ENCODE peak calls at places on chromosomes 3 and 15, in nine cellular contexts. B is AG04450, V is AG04449, A is GM12865, Z is esophagus squamous epithelium, H is fibroblast of lung, Y is breast epithelium, D is epithelial cell of esophagus, N is lower leg skin. M is an unnamed sample.
A peak's percentile ranks its signal among the peaks of the same experiment; 100 is the strongest.

GRCh38 chr3:10343526-10343925 is 22.6 kb upstream of the SEC13 start:
- DNase-seq in B (no peak), H (no peak), N (no peak), A (no peak), Y (no peak), V (no peak), Z (no peak), D (no peak), M (no peak)

GRCh38 chr3:9293066-9293465 is 43.6 kb upstream of the SRGAP3 start:
- DNase-seq in D (no peak), N (no peak), Y (no peak), B (no peak), H (no peak), Z (no peak), V (no peak), A (no peak), M (no peak)

GRCh38 chr15:98853161-98853560 is 154.4 kb downstream of the PGPEP1L start:
- DNase-seq in B (peak; percentile 81), Z (peak; percentile 24), N (peak; percentile 93), Y (peak; percentile 85), H (peak; percentile 94), A (peak; percentile 89), V (no peak), D (peak; percentile 91), M (peak; percentile 81)

GRCh38 chr3:171741377-171741776 is 68.9 kb downstream of the PLD1 start:
- DNase-seq in D (no peak), Y (no peak), H (no peak), Z (no peak), V (no peak), B (no peak), N (no peak), A (no peak), M (no peak)

GRCh38 chr3:193656445-193656844 is 63.4 kb downstream of the OPA1 start:
- DNase-seq in H (no peak), V (no peak), Z (no peak), B (no peak), D (no peak), Y (no peak), A (no peak), N (no peak), M (no peak)

GRCh38 chr3:137121704-137122314 is 164.0 kb downstream of the IL20RB start:
- DNase-seq in V (no peak), H (peak; percentile 29), Z (no peak), B (peak; percentile 4), Y (no peak), N (no peak), A (peak; percentile 83), D (peak; percentile 73), M (peak; percentile 6)

GRCh38 chr3:50509715-50510114 is 6.3 kb upstream of the CACNA2D2 start:
- DNase-seq in N (no peak), B (no peak), D (no peak), H (no peak), V (no peak), Y (no peak), Z (no peak), A (no peak), M (no peak)

GRCh38 chr3:98556164-98557130 is 24.7 kb downstream of the GPR15 start:
- DNase-seq in Z (no peak), Y (no peak), V (no peak), N (no peak), B (no peak), D (no peak), A (peak; percentile 99), H (no peak), M (no peak)

GRCh38 chr3:161332792-161333191 is 38.5 kb downstream of the SPTSSB start:
- DNase-seq in A (no peak), B (no peak), H (no peak), V (no peak), Y (no peak), Z (no peak), D (peak; percentile 30), N (no peak), M (no peak)

GRCh38 chr3:113769551-113769950 is 22.7 kb downstream of the ATP6V1A start:
- DNase-seq in H (peak; percentile 70), N (no peak), Y (no peak), Z (no peak), D (peak; percentile 54), B (no peak), A (no peak), V (no peak), M (no peak)

GRCh38 chr3:139689122-139689521 is 11.3 kb upstream of the NMNAT3 start:
- DNase-seq in H (no peak), D (no peak), Z (no peak), Y (no peak), B (no peak), N (no peak), V (no peak), A (no peak), M (no peak)

GRCh38 chr3:149650828-149651227 is 7.0 kb downstream of the WWTR1 start:
- DNase-seq in Z (no peak), B (no peak), D (no peak), Y (no peak), A (no peak), V (no peak), N (no peak), H (no peak), M (no peak)

GRCh38 chr15:89419370-89419984 is 76.9 kb downstream of the RHCG start:
- DNase-seq in B (no peak), N (no peak), Z (no peak), D (peak; percentile 61), V (no peak), Y (no peak), A (no peak), H (peak; percentile 31), M (peak; percentile 57)

GRCh38 chr3:187104956-187105355 is 34.3 kb downstream of the RPL39L start:
- DNase-seq in B (no peak), H (no peak), V (no peak), D (no peak), A (no peak), N (no peak), Z (no peak), Y (no peak), M (no peak)

GRCh38 chr3:51720292-51721061 is 13.6 kb downstream of the GRM2 start:
- DNase-seq in A (no peak), B (no peak), Z (no peak), V (no peak), Y (no peak), N (no peak), H (no peak), D (no peak), M (no peak)

GRCh38 chr3:62607287-62608029 is 234.1 kb upstream of the FEZF2 start:
- DNase-seq in V (no peak), H (peak; percentile 59), D (peak; percentile 90), Y (no peak), Z (no peak), N (no peak), A (no peak), B (no peak), M (peak; percentile 97)

GRCh38 chr3:163476179-163476578 is 1602.1 kb downstream of the SI start:
- DNase-seq in H (no peak), D (peak; percentile 16), B (no peak), N (no peak), A (no peak), V (no peak), Y (no peak), Z (no peak), M (no peak)

GRCh38 chr3:567488-568173 is 371.1 kb downstream of the CHL1 start:
- DNase-seq in N (no peak), Z (no peak), H (no peak), D (no peak), A (no peak), B (no peak), V (no peak), Y (no peak), M (no peak)

GRCh38 chr3:159792070-159792469 is 196.6 kb upstream of the IL12A start:
- DNase-seq in H (no peak), Y (no peak), A (no peak), D (no peak), B (no peak), N (no peak), V (no peak), Z (no peak), M (no peak)

GRCh38 chr15:101501703-101502373 is 12.3 kb upstream of the PCSK6 start:
- DNase-seq in B (no peak), Y (no peak), N (no peak), A (peak; percentile 42), V (no peak), Z (no peak), D (no peak), H (no peak), M (no peak)
- TF ChIP-seq CTCF in B (peak; percentile 48), Y (no peak), N (no peak), A (peak; percentile 51), V (peak; percentile 61), Z (peak; percentile 23), D (peak; percentile 24), H (peak; percentile 50), M (no peak)

GRCh38 chr3:122992628-122993570 is 34.7 kb downstream of the SEMA5B start:
- DNase-seq in Y (no peak), A (no peak), D (no peak), B (no peak), V (no peak), N (peak; percentile 37), H (no peak), Z (no peak), M (no peak)
- H3K4me3 ChIP-seq in Y (no peak overlapping the region), A (no peak overlapping the region), D (no peak overlapping the region), B (no peak overlapping the region), V (no peak overlapping the region), N (no peak overlapping the region), H (no peak overlapping the region), Z (no peak overlapping the region), M (no peak overlapping the region)

GRCh38 chr3:7650466-7650865 is 789.6 kb downstream of the GRM7 start:
- DNase-seq in D (no peak), V (no peak), Y (no peak), N (no peak), B (no peak), Z (no peak), H (no peak), A (no peak), M (no peak)
- TF ChIP-seq CTCF in D (no peak), V (no peak), Y (no peak), N (no peak), B (no peak), Z (no peak), H (no peak), A (no peak), M (no peak)

GRCh38 chr3:23949784-23950183 is 4.7 kb downstream of the NR1D2 start:
- DNase-seq in V (no peak), N (no peak), D (no peak), H (no peak), Y (no peak), Z (no peak), B (no peak), A (peak; percentile 79), M (peak; percentile 92)

GRCh38 chr3:23953523-23953922 is 8.4 kb downstream of the NR1D2 start:
- DNase-seq in B (no peak), A (no peak), Z (no peak), N (no peak), Y (no peak), V (no peak), D (no peak), H (no peak), M (no peak)

GRCh38 chr3:23952646-23953045 is 7.6 kb downstream of the NR1D2 start:
- DNase-seq in D (no peak), Z (no peak), A (peak; percentile 79), Y (no peak), B (no peak), V (no peak), H (no peak), N (no peak), M (no peak)

GRCh38 chr3:23948761-23949160 is 3.7 kb downstream of the NR1D2 start:
- DNase-seq in Z (no peak), Y (no peak), V (no peak), B (no peak), A (no peak), N (no peak), H (no peak), D (peak; percentile 71), M (no peak)

GRCh38 chr3:23950303-23950702 is 5.2 kb downstream of the NR1D2 start:
- DNase-seq in D (no peak), H (no peak), V (no peak), B (no peak), A (peak; percentile 34), N (no peak), Y (no peak), Z (no peak), M (no peak)
- H3K4me3 ChIP-seq in D (no peak overlapping the region), H (no peak overlapping the region), V (no peak overlapping the region), B (no peak overlapping the region), A (peak overlapping the region; percentile 49), N (no peak overlapping the region), Y (no peak overlapping the region), Z (no peak overlapping the region), M (no peak overlapping the region)

M was measured in thyroid gland.